ENCODE peak calls at places on chromosomes 5 and 9, in seven cellular contexts. W is HepG2, Q is A549, O is H1, F is K562, C is GM12878, U is SK-N-SH. I is an unnamed sample.

GRCh38 chr9:16986441-16987387 is 116.2 kb upstream of the BNC2 start:
- DNase-seq in W (no peak), O (no peak), U (no peak), C (no peak), F (no peak), Q (no peak), I (peak)

GRCh38 chr5:128536861-128537305 is 1.2 kb downstream of the FBN2 start:
- DNase-seq in Q (no peak), C (no peak), U (peak), W (no peak), F (no peak), O (no peak), I (peak)

GRCh38 chr9:134225186-134225585 is 60.8 kb upstream of the RNU6ATAC start:
- DNase-seq in O (no peak), U (no peak), W (no peak), C (no peak), F (no peak), Q (no peak), I (no peak)

GRCh38 chr9:120490888-120491595 is 88.9 kb downstream of the CDK5RAP2 start:
- DNase-seq in U (no peak), Q (no peak), O (no peak), C (peak), F (no peak), W (no peak), I (no peak)

GRCh38 chr9:35136866-35137265 is 21.2 kb upstream of the ATOSB start:
- DNase-seq in W (no peak), U (no peak), O (no peak), Q (no peak), C (no peak), F (no peak), I (no peak)

GRCh38 chr5:78399115-78399514 is 38.7 kb downstream of the SCAMP1 start:
- DNase-seq in Q (no peak), F (no peak), U (no peak), C (no peak), W (no peak), O (no peak), I (peak)

GRCh38 chr9:81595887-81596558 is 93.3 kb downstream of the TLE1 start:
- DNase-seq in U (peak), F (no peak), O (peak), W (no peak), C (no peak), Q (no peak), I (no peak)

GRCh38 chr5:64566531-64566930 is 60.7 kb downstream of the RGS7BP start:
- DNase-seq in W (no peak), F (no peak), C (no peak), U (no peak), O (no peak), Q (no peak), I (no peak)

GRCh38 chr9:116468369-116468768 is 218.7 kb upstream of the TRIM32 start:
- DNase-seq in C (no peak), F (no peak), O (no peak), W (no peak), U (no peak), Q (no peak), I (no peak)

GRCh38 chr9:71504636-71505035 is 263.7 kb downstream of the CEMIP2 start:
- DNase-seq in O (no peak), F (no peak), W (no peak), C (no peak), Q (no peak), U (no peak), I (no peak)

GRCh38 chr5:6681682-6682081 is 31.6 kb upstream of the TENT4A start:
- DNase-seq in C (no peak), U (no peak), Q (no peak), F (no peak), W (no peak), O (no peak), I (no peak)

GRCh38 chr5:141742866-141743651 is 61.0 kb upstream of the ARAP3 start:
- DNase-seq in O (no peak), Q (no peak), C (no peak), W (no peak), U (no peak), F (peak), I (peak)

DNA sequence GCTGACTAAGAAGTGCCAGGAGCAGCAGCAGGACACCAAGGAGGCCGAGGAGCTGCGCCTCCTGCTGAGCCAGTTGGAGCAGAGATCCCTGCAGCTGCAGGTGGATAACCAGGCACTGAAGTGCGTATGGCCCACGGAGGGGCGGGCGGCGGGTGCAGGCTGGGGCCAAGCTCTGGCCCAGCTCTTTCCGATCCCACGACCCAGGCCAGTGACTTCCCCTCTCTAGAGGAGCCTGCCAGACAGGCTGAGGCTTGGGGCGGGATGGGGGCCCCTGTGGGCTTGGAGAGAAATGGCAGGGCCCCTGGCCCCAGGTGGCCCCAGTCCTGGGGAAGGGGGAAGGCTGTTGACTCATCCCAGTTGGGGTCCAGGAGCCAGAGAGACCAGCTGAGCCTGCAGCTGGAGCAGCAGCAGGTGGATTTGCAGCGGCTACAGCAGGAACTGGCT is 3.6 kb downstream of the PTRH1 start:
- DNase-seq in F (no peak), W (no peak), C (no peak), Q (no peak), U (no peak), O (no peak), I (no peak)
- H3K4me2 ChIP-seq in F (no peak), W (peak), C (no peak), Q (no peak), U (no peak), O (peak), I (no peak)

DNA sequence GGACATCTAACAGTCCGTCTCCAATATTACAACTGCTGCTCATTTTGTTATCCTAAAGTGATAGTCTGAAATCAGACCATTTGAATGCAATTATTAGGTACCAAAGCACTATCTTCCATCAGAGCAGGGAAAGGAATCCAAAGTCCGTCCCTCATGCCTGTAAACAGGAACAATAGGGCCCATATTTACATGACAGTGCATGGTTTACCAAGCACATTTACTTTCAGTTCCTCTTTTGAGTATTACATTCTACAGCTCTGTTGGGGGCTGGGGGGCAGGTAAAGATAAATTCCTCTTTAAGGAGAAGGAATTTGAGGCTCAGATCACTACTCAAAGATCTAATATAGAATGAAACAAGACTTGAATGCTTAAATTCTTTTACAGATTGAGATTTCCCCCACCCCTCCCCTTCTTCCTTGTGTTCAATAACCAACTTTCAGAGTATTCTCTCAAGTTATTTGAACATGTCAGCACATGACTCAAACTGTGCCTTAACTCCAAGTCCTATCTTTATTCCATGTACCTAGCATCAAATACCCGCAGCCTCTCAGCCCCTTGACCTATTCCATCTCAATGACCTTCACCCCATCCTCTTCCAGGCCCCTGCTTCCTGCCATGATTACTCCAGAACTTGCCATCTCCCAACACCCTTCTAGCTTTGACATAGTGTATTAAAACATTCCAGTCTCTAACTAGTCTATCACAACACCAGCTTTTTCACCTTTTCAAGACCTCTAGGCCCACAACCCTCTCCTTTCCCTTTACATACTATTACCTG is 71.0 kb downstream of the BRINP1 start:
- DNase-seq in U (no peak), Q (no peak), O (peak), C (no peak), F (no peak), W (no peak), I (no peak)
- TF ChIP-seq USF2 in U (no peak), Q (no peak), O (no peak), C (no peak), F (no peak), W (no peak), I (no peak)

GRCh38 chr5:18742830-18743229 is 1108.6 kb downstream of the TAF11L14 start:
- DNase-seq in Q (no peak), C (no peak), O (no peak), F (no peak), W (no peak), U (no peak), I (no peak)

GRCh38 chr5:18745988-18746615 is 1111.8 kb downstream of the TAF11L14 start:
- DNase-seq in Q (peak), C (peak), O (no peak), U (peak), F (no peak), W (peak), I (no peak)

GRCh38 chr5:18744441-18744840 is 1110.2 kb downstream of the TAF11L14 start:
- DNase-seq in W (no peak), C (no peak), O (no peak), U (no peak), F (no peak), Q (no peak), I (no peak)

GRCh38 chr5:18745591-18745987 is 1111.3 kb downstream of the TAF11L14 start:
- DNase-seq in W (peak), U (no peak), C (no peak), O (no peak), F (no peak), Q (peak), I (no peak)

GRCh38 chr5:18744990-18745590 is 1110.8 kb downstream of the TAF11L14 start:
- DNase-seq in O (no peak), C (no peak), F (no peak), Q (no peak), W (no peak), U (no peak), I (no peak)
- H3K4me2 ChIP-seq in O (no peak), C (peak), F (peak), Q (peak), W (peak), U (peak), I (no peak)

DNA sequence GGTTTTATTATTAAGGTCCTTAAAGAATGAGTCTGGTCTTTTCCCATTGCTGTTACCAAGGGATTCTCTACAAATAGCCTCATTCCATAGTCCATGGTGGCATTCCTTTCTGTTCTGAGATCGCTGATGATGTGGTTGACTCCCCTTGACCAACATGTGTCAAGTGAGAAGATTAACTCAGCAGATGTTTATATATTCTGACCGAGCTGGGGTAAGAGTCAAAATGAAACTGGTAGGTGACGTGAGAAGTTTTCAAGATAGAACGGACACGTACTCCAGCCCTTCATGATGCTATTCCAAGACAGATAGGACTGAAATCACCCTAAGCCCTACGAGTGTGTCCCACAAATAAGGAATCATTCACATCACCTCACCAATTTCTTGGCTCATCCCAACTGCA is 155.5 kb upstream of the WWC1 start:
- DNase-seq in F (no peak), O (no peak), U (no peak), W (no peak), C (peak), Q (no peak), I (no peak)
- TF ChIP-seq USF2 in F (no peak), O (no peak), U (no peak), W (no peak), C (no peak), Q (no peak), I (no peak)

DNA sequence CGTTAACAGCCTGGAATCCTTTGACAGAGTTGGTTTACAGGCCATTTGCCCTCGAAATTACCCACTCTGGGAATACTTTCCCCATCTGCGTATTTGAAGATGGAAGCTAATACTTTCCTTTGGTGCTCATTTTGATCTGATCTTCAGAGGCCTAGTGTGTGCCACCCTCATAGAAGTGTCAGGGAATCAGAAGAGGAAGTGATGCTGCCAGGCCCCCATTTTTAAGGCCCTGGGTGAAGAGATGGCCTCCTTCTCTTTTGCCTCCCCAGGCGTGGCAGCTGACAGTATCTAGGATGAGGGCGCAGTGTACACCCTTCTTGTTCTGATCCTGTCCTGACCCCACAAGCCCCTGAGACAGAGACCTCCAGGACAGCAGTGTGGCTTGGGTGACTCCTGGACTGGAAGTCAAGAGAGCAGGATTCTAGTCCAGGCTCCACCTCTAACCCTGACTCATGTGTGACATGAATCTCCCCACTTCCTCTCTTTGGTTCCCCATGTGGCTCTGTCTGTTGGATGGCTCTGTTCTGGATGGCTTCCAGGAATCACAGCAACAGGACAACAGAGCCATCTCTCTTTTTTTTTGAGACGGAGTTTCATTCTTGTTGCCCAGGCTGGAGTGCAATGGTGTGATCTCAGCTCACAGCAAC is 27.8 kb downstream of the CSF1R start:
- DNase-seq in U (peak), Q (no peak), F (peak), W (no peak), O (no peak), C (no peak), I (peak)
- H3K4me2 ChIP-seq in U (peak), Q (no peak), F (no peak), W (no peak), O (peak), C (no peak), I (no peak)

DNA sequence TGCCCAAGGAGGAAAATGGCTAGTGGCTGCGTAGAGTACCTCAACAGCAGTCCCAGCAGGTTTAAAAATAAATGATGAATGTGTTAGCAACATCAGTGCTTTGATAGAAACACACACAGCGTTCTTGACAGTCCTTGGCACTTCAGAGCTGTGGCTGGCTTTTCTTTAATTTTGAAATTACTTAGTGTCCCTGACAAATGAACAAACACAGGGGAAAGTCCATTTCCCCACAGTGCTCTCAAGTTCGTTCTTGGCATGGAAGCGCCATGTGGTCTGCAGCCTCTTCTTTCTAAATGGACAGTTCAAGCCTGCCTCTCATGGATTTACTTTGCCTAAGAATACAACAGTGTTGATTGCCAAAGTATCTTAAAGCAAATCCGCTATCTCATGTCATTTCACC is 102.2 kb downstream of the ADAMTS12 start:
- DNase-seq in F (no peak), Q (no peak), O (no peak), W (no peak), U (no peak), C (no peak), I (no peak)
- TF ChIP-seq USF2 in F (no peak), Q (no peak), O (no peak), W (no peak), U (no peak), C (no peak), I (no peak)

DNA sequence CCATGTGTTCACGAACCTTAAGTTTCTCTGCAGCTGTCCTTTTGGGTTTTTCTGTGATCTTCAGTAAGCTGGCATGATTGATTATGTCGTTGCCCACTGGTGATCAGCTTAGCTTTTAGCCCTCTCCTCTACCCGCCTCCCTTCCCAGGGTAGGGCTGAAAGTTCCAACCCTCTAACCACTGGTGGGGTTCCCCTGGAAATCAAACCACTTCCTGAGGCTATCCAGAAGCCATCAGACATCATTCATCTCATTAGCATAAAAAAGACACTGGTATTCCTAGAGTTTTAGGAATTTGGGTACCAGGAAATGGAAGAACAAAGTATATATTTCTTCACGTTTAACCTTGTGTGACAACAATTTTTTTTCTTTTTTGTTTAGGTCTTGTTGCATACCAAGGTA is 29.8 kb downstream of the SPIN1 start:
- DNase-seq in C (no peak), U (no peak), O (peak), Q (no peak), F (no peak), W (no peak), I (no peak)
- H3K4me2 ChIP-seq in C (no peak), U (no peak), O (peak), Q (no peak), F (no peak), W (no peak), I (no peak)

DNA sequence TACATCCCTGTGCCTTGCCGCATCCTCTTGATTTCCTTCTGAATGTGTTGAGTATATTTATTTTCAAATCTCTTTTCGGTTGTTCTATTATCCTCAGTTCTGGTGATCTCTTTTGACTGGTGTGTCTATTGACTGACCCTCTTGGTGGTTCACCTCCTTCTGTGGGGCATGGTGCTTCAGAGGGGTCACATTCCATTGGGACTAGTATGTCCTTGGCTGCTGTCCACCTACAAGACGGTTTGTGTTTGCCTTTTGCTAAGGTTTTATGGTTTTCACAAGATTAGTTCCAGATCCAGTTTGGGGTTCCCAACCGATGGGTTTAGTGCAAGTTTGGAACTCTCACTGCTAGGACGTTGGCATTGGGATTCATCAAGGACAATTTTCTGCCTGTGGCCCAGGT is 66.6 kb downstream of the PHF2 start:
- DNase-seq in C (no peak), U (no peak), F (no peak), Q (no peak), O (no peak), W (no peak), I (peak)
- TF ChIP-seq USF2 in C (no peak), U (no peak), F (no peak), Q (no peak), O (no peak), W (no peak), I (no peak)

DNA sequence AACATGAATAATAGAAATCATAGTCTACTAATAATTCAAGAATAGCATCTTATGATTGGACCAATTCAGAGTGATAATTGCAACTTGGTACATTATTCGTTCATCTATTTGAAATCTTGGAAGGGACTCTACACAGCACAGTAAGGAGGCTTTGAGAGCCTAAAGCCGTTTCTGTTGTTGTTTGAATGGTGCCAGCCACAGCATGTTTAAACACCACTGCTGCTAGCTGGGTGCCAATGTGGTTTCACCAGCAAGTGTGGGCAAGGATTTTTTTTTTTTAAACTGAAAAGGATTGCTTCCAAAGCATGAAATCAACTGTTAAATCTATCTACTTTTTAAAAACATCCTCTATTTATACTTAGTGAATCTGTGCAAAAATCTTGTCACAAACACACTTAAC is 253.9 kb upstream of the MAP3K1 start:
- DNase-seq in Q (no peak), C (no peak), O (no peak), U (no peak), F (no peak), W (no peak), I (no peak)
- H3K4me2 ChIP-seq in Q (no peak), C (no peak), O (no peak), U (no peak), F (no peak), W (no peak), I (no peak)

I was measured in IMR-90.